ENCODE peak calls at places on chromosome 15, in eight cellular contexts. B is ELF-1; U is AML-193; M is HEK293T; F is Kasumi-1; K is stimulated activated CD4-positive, alpha-beta T cell treated with anti-CD3 and anti-CD28 coated beads, Interleukin-4, amount 100 ng/mL, for 4 hours; G is brain microvascular endothelial cell; T is AG04450. Q is an unnamed sample.

GRCh38 chr15:39180494-39180930 is 400.4 kb upstream of the THBS1 start:
- DNase-seq in K (no peak), T (peak), U (no peak), B (no peak), F (no peak), M (no peak), G (no peak), Q (no peak)

GRCh38 chr15:90550919-90551318 is 21.2 kb downstream of the CRTC3 start:
- DNase-seq in U (peak), M (no peak), F (peak), K (no peak), T (no peak), G (no peak), B (no peak), Q (peak)

GRCh38 chr15:39890640-39891039 is 29.4 kb downstream of the GPR176 start:
- DNase-seq in B (no peak), U (no peak), K (no peak), F (no peak), G (no peak), T (no peak), M (no peak), Q (no peak)

GRCh38 chr15:65906396-65906795 is 37.1 kb downstream of the RAB11A start:
- DNase-seq in G (no peak), B (peak), T (no peak), M (no peak), F (no peak), K (no peak), U (no peak), Q (no peak)

GRCh38 chr15:52337198-52337853 is 41.7 kb upstream of the MYO5C start:
- DNase-seq in B (no peak), T (no peak), F (no peak), K (no peak), M (no peak), G (peak), U (no peak), Q (no peak)

GRCh38 chr15:72319360-72319984 is 485 bp downstream of the CELF6 start:
- DNase-seq in U (no peak), K (peak), F (peak), B (peak), G (peak), T (no peak), M (peak), Q (no peak)

GRCh38 chr15:60905587-60905986 is 323.5 kb downstream of the RORA start:
- DNase-seq in U (no peak), M (no peak), T (no peak), B (no peak), K (peak), G (no peak), F (no peak), Q (no peak)

GRCh38 chr15:82944038-82944437 is 8.5 kb downstream of the HOMER2 start:
- DNase-seq in B (no peak), G (no peak), K (no peak), M (no peak), F (no peak), T (no peak), U (no peak), Q (no peak)

GRCh38 chr15:82950746-82951370 is 1.7 kb downstream of the HOMER2 start:
- DNase-seq in F (no peak), M (no peak), U (no peak), B (no peak), K (no peak), G (no peak), T (no peak), Q (peak)

GRCh38 chr15:60441323-60441722 is 37.6 kb downstream of the ICE2 start:
- DNase-seq in F (no peak), B (no peak), K (no peak), M (no peak), T (no peak), U (no peak), G (no peak), Q (no peak)

GRCh38 chr15:75827691-75828090 is 15.6 kb upstream of the UBE2Q2 start:
- DNase-seq in U (no peak), K (no peak), F (no peak), G (no peak), B (no peak), M (no peak), T (no peak), Q (no peak)

GRCh38 chr15:85563328-85563727 is 182.9 kb downstream of the AKAP13 start:
- DNase-seq in U (no peak), F (no peak), K (no peak), M (no peak), T (no peak), B (peak), G (no peak), Q (no peak)

GRCh38 chr15:31256385-31257265 is 70.0 kb upstream of the KLF13 start:
- DNase-seq in U (no peak), K (no peak), F (no peak), B (no peak), G (no peak), T (no peak), M (no peak), Q (no peak)

GRCh38 chr15:101020945-101021344 is 101.8 kb downstream of the LRRK1 start:
- DNase-seq in K (no peak), F (no peak), U (no peak), T (no peak), M (no peak), B (peak), G (no peak), Q (no peak)

GRCh38 chr15:74889390-74889881 is 406 bp upstream of the MPI start:
- DNase-seq in B (peak), M (peak), T (no peak), F (peak), K (no peak), G (peak), U (no peak), Q (peak)

Q was measured in MV-4-11.